ENCODE peak calls at places on chromosomes 16 and 17, in seven cellular contexts. N is CD8-positive, alpha-beta T cell; W is GDM1; K is activated CD4-positive, alpha-beta T cell treated with anti-CD3 and anti-CD28 coated beads, Interleukin-2, amount 50 U/mL, for 48 hours; G is stimulated activated CD8-positive, alpha-beta memory T cell treated with anti-CD3 and anti-CD28 coated beads, Interleukin-7, amount 100 ng/mL, for 1 hour; V is PC-3; T is NCI-H2029. P is an unnamed sample.

GRCh38 chr17:81436294-81436849 is 41.1 kb downstream of the BAHCC1 start:
- DNase-seq in N (no peak), W (no peak), K (no peak), G (no peak), V (no peak), T (no peak), P (no peak)

GRCh38 chr16:30710971-30711370 is 12.0 kb downstream of the SRCAP start:
- DNase-seq in N (no peak), W (no peak), K (no peak), G (no peak), V (peak; percentile 10), T (no peak), P (no peak)

GRCh38 chr17:80367510-80367909 is 47.5 kb upstream of the ENDOV start:
- DNase-seq in N (no peak), W (no peak), K (no peak), G (no peak), V (no peak), T (no peak), P (no peak)

GRCh38 chr16:48335961-48336360 is 49.3 kb downstream of the SIAH1 start:
- DNase-seq in N (no peak), W (no peak), K (no peak), G (no peak), V (no peak), T (no peak), P (no peak)

GRCh38 chr17:42697108-42697811 is 14.9 kb downstream of the CNTNAP1 start:
- DNase-seq in N (no peak), W (no peak), K (no peak), G (no peak), V (no peak), T (no peak), P (no peak)

GRCh38 chr17:81000089-81000630 is 8.5 kb downstream of the CHMP6 start:
- DNase-seq in N (no peak), W (no peak), K (no peak), G (no peak), V (no peak), T (no peak), P (no peak)

GRCh38 chr17:56679148-56679766 is 85.8 kb downstream of the NOG start:
- DNase-seq in N (no peak), W (no peak), K (peak; percentile 7), G (no peak), V (peak; percentile 68), T (peak; percentile 2), P (no peak)

GRCh38 chr17:47776330-47777197 is 43.5 kb downstream of the TBX21 start:
- DNase-seq in N (no peak), W (peak; percentile 14), K (peak; percentile 34), G (no peak), V (peak; percentile 75), T (peak; percentile 2), P (no peak)

GRCh38 chr16:60180609-60181008 is 1446.5 kb upstream of the GOT2 start:
- DNase-seq in N (no peak), W (no peak), K (no peak), G (no peak), V (no peak), T (no peak), P (no peak)

GRCh38 chr16:88856122-88856827 is 472 bp downstream of the GALNS start:
- DNase-seq in N (no peak), W (no peak), K (peak; percentile 16), G (no peak), V (no peak), T (no peak), P (no peak)

GRCh38 chr17:4476512-4477070 is 22.1 kb upstream of the SPNS2 start:
- DNase-seq in N (no peak), W (no peak), K (no peak), G (no peak), V (no peak), T (no peak), P (no peak)

GRCh38 chr17:29159286-29159860 is 20.8 kb downstream of the MYO18A start:
- DNase-seq in N (no peak), W (no peak), K (no peak), G (no peak), V (no peak), T (no peak), P (no peak)

GRCh38 chr16:53094013-53094630 is 39.3 kb downstream of the CHD9 start:
- DNase-seq in N (no peak), W (peak; percentile 55), K (no peak), G (no peak), V (peak; percentile 23), T (peak; percentile 70), P (peak; percentile 55)

P was measured in DMS153.